ENCODE peak calls at places on chromosomes 6 and 20, in eight cellular contexts. K is mucosa of descending colon; G is CD8-positive, alpha-beta memory T cell; N is right cardiac atrium; M is left ventricle myocardium inferior; Z is upper lobe of left lung; J is breast epithelium; Q is tibial artery. I is an unnamed sample. For H3K9me3, the result is how much of the 10 kb centered on the place peaks cover.

GRCh38 chr6:157690441-157691210 is 132.4 kb upstream of the SNX9 start:
- DNase-seq in Q (no peak), J (no peak), M (no peak), G (no peak), Z (no peak), N (no peak), K (no peak), I (no peak)

GRCh38 chr6:117550078-117550600 is 52.2 kb downstream of the GOPC start:
- DNase-seq in N (no peak), Q (no peak), G (no peak), J (no peak), K (no peak), M (no peak), Z (no peak), I (no peak)

GRCh38 chr6:150898390-150899170 is 33.1 kb downstream of the MTHFD1L start:
- DNase-seq in M (no peak), N (no peak), Z (no peak), Q (no peak), J (no peak), G (no peak), K (no peak), I (no peak)

GRCh38 chr6:71324179-71324791 is 35.7 kb downstream of the OGFRL1 start:
- DNase-seq in K (no peak), N (peak), Q (peak), G (no peak), J (no peak), M (no peak), Z (no peak), I (no peak)

GRCh38 chr6:120735641-120736040 is 598.6 kb downstream of the TBC1D32 start:
- DNase-seq in N (no peak), M (no peak), G (no peak), Q (no peak), Z (no peak), K (no peak), J (no peak), I (no peak)

GRCh38 chr6:170041526-170041925 is 249.4 kb downstream of the DLL1 start:
- DNase-seq in N (no peak), M (no peak), Z (no peak), K (no peak), J (no peak), Q (no peak), G (no peak), I (no peak)

GRCh38 chr20:57656252-57656820 is 36.1 kb upstream of the ZBP1 start:
- DNase-seq in K (peak), N (peak), M (no peak), Q (no peak), Z (peak), J (no peak), G (peak), I (no peak)

GRCh38 chr6:140784573-140784972 is 1348.2 kb upstream of the GJE1 start:
- DNase-seq in Q (no peak), J (no peak), M (no peak), G (no peak), Z (no peak), N (no peak), K (no peak), I (no peak)

GRCh38 chr6:133190912-133191311 is 50.2 kb upstream of the EYA4 start:
- DNase-seq in G (no peak), N (no peak), J (no peak), K (no peak), Q (no peak), M (no peak), Z (no peak), I (no peak)

GRCh38 chr6:143901885-143902708 is 37.8 kb downstream of the ZC2HC1B start:
- DNase-seq in Q (peak), Z (peak), N (peak), M (peak), J (no peak), K (peak), G (no peak), I (no peak)

GRCh38 chr6:33663727-33664449 is 42.8 kb downstream of the ITPR3 start:
- DNase-seq in G (no peak), Z (no peak), J (no peak), K (no peak), Q (no peak), M (no peak), N (peak), I (no peak)

GRCh38 chr20:38275815-38276550 is 15.4 kb upstream of the KIAA1755 start:
- DNase-seq in Q (no peak), G (no peak), M (no peak), N (no peak), J (no peak), Z (peak), K (no peak), I (no peak)

GRCh38 chr6:5764401-5764955 is 242.2 kb downstream of the NRN1 start:
- DNase-seq in M (peak), Z (no peak), N (peak), Q (peak), J (no peak), G (no peak), K (no peak), I (no peak)

GRCh38 chr20:36847009-36847709 is 28.8 kb upstream of the TLDC2 start:
- DNase-seq in Z (peak), K (peak), J (peak), N (peak), Q (peak), G (no peak), M (peak), I (no peak)

GRCh38 chr20:3563548-3564177 is 92.8 kb downstream of the ATRN start:
- DNase-seq in N (no peak), M (no peak), J (no peak), Q (no peak), K (peak), G (no peak), Z (no peak), I (no peak)

GRCh38 chr6:41706876-41707564 is 28.4 kb downstream of the TFEB start:
- DNase-seq in J (no peak), Q (peak), K (no peak), N (no peak), G (no peak), Z (peak), M (no peak), I (no peak)

GRCh38 chr6:32154514-32155161 is 697 bp downstream of the PPT2 start:
- DNase-seq in Z (peak), G (peak), J (peak), K (peak), M (peak), Q (peak), N (peak), I (peak)

GRCh38 chr6:79422666-79423065 is 114.6 kb downstream of the LCA5 start:
- DNase-seq in J (no peak), G (no peak), K (no peak), Z (no peak), M (no peak), Q (no peak), N (no peak), I (no peak)

DNA sequence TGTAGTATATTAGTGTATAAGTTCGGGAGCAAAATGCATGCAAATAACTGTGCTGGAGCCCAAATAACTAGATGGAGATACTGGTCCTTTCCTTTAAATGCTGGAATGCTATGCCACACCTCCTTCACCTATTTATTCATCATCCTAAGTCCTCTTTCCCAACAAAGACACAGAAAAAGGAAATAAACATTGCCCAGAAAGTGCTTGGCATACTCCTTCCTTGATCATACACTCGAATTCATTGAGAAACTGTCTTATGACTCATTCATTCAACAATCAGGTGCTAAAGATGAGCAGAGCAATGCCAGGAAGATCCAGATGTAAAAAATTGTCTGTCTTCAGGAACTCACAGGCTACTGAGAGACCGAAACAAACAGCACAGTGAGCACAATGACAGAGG is 162.9 kb upstream of the NRSN1 start:
- DNase-seq in J (no peak), M (no peak), G (no peak), N (no peak), Q (no peak), K (no peak), Z (no peak), I (no peak)
- H3K9me3 ChIP-seq in J (under half), M (under half), G (under half), N (under half), Q (under half), K (under half), Z (under half), I (under half)

GRCh38 chr20:61994546-61994945 is 71.1 kb downstream of the TAF4 start:
- DNase-seq in K (no peak), G (no peak), M (no peak), Z (no peak), N (no peak), Q (no peak), J (no peak), I (no peak)
- H3K9me3 ChIP-seq in K (under half), G (under half), M (under half), Z (under half), N (under half), Q (under half), J (under half), I (under half)

GRCh38 chr6:13038315-13039261 is 289.7 kb downstream of the TBC1D7 start:
- DNase-seq in Z (no peak), M (no peak), K (no peak), N (peak), Q (no peak), G (no peak), J (no peak), I (no peak)
- H3K9me3 ChIP-seq in Z (under half), M (under half), K (under half), N (under half), Q (under half), G (under half), J (under half), I (under half)

DNA sequence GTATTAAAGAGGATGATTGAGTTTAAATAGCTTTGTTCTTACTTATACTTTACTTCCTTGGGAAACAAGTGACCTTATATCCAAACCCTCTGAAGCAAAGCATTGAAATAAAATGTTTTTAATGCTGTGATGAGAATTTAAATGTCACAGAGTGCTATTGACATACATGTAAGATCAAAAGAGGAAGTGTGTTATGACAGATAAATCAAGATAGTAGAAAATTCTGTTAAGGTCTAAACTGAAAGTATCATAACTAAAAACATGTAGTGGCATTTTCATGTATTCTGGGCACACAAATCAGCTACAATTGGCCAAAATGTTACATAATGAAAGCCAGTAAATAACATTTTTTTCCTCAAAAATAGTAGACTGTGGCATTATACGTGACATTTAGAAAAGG is 318.0 kb downstream of the GRIK2 start:
- DNase-seq in Z (no peak), G (no peak), Q (no peak), M (no peak), K (no peak), N (no peak), J (no peak), I (no peak)
- H3K9me3 ChIP-seq in Z (under half), G (under half), Q (under half), M (under half), K (under half), N (under half), J (under half), I (under half)

GRCh38 chr6:168410035-168410434 is 30.9 kb upstream of the SMOC2 start:
- DNase-seq in G (no peak), Q (no peak), N (no peak), M (no peak), K (no peak), Z (no peak), J (no peak), I (no peak)

GRCh38 chr6:168411130-168411529 is 29.9 kb upstream of the SMOC2 start:
- DNase-seq in M (no peak), K (no peak), J (no peak), Q (no peak), Z (no peak), N (no peak), G (no peak), I (no peak)

GRCh38 chr6:168412456-168412855 is 28.5 kb upstream of the SMOC2 start:
- DNase-seq in K (no peak), J (no peak), N (no peak), Z (no peak), M (no peak), Q (no peak), G (no peak), I (no peak)

GRCh38 chr6:168411793-168412192 is 29.2 kb upstream of the SMOC2 start:
- DNase-seq in Q (no peak), Z (no peak), K (no peak), G (no peak), M (no peak), N (no peak), J (no peak), I (no peak)

GRCh38 chr6:168410554-168411011 is 30.4 kb upstream of the SMOC2 start:
- DNase-seq in N (no peak), J (no peak), Q (no peak), G (no peak), Z (no peak), M (no peak), K (no peak), I (no peak)
- H3K9me3 ChIP-seq in N (under half), J (under half), Q (under half), G (under half), Z (under half), M (under half), K (under half), I (under half)

DNA sequence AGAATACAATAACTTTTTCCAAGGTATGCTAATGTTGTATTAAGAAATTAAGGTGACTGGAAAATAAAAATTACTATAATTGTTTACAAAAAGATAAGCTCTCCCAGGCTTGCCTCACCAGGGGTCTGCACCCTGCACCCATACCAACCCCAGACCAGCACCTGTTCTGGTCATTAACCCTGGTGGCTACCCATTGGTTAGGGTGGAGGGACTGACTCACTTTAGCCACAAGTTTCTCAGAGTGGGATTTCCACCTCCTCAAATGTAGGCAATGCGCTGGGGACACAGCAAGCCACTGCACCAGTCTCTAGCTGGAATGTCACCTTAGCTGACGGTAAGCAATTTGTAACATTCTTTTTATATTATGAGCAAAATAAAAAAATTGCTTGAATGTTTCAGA is 83.1 kb downstream of the BFSP1 start:
- DNase-seq in K (no peak), M (no peak), N (no peak), Q (no peak), J (no peak), G (no peak), Z (no peak), I (no peak)
- H3K9me3 ChIP-seq in K (under half), M (under half), N (under half), Q (under half), J (under half), G (under half), Z (under half), I (under half)

GRCh38 chr6:121799574-121799973 is 364.1 kb downstream of the GJA1 start:
- DNase-seq in K (no peak), M (no peak), Z (no peak), G (no peak), J (no peak), Q (no peak), N (no peak), I (no peak)
- H3K9me3 ChIP-seq in K (under half), M (under half), Z (under half), G (under half), J (under half), Q (under half), N (under half), I (under half)